ENCODE peak calls at places on chromosomes 1 and 21, in six cellular contexts. W, Z, Y, A, D and O are unnamed samples. For H3K36me3 and H3K4me1, the result is how much of the 10 kb centered on the place peaks cover.

GRCh38 chr1:234707641-234708040 is 97.7 kb upstream of the IRF2BP2 start:
- DNase-seq in W (no peak), Z (no peak), Y (no peak), A (no peak), D (no peak), O (peak)

GRCh38 chr1:213973129-213973528 is 14.6 kb upstream of the PROX1 start:
- DNase-seq in W (no peak), Z (no peak), Y (no peak), A (no peak), D (no peak), O (no peak)

GRCh38 chr1:233328661-233329498 is 1.4 kb downstream of the MAP3K21 start:
- DNase-seq in W (no peak), Z (peak), Y (no peak), A (no peak), D (no peak), O (no peak)

GRCh38 chr1:85042413-85042812 is 5.9 kb downstream of the MCOLN3 start:
- DNase-seq in W (no peak), Z (no peak), Y (no peak), A (no peak), D (no peak), O (no peak)

GRCh38 chr1:244749230-244750016 is 86.0 kb upstream of the COX20 start:
- DNase-seq in W (no peak), Z (no peak), Y (no peak), A (no peak), D (no peak), O (no peak)

GRCh38 chr1:24898909-24899439 is 31.1 kb downstream of the RUNX3 start:
- DNase-seq in W (no peak), Z (no peak), Y (peak), A (no peak), D (no peak), O (no peak)

GRCh38 chr1:24142546-24143431 is at the start of gene IL22RA1:
- DNase-seq in W (no peak), Z (peak), Y (no peak), A (no peak), D (no peak), O (peak)

GRCh38 chr21:27291006-27291405 is 324.1 kb upstream of the ADAMTS5 start:
- DNase-seq in W (no peak), Z (no peak), Y (no peak), A (no peak), D (no peak), O (no peak)

GRCh38 chr21:35971824-35972223 is 88.5 kb downstream of the SETD4 start:
- DNase-seq in W (no peak), Z (no peak), Y (no peak), A (no peak), D (no peak), O (no peak)

GRCh38 chr1:197659175-197659574 is 116.1 kb downstream of the DENND1B start:
- DNase-seq in W (no peak), Z (no peak), Y (no peak), A (no peak), D (no peak), O (no peak)

GRCh38 chr1:94115900-94116436 is 5.0 kb downstream of the ABCA4 start:
- DNase-seq in W (peak), Z (no peak), Y (no peak), A (no peak), D (no peak), O (peak)

GRCh38 chr1:171712341-171712740 is 29.5 kb downstream of the VAMP4 start:
- DNase-seq in W (no peak), Z (no peak), Y (no peak), A (no peak), D (no peak), O (no peak)

GRCh38 chr1:111649227-111649626 is 29.6 kb downstream of the RAP1A start:
- DNase-seq in W (no peak), Z (no peak), Y (no peak), A (no peak), D (no peak), O (no peak)

GRCh38 chr21:42526379-42526727 is 12.7 kb downstream of the SLC37A1 start:
- DNase-seq in W (no peak), Z (peak), Y (no peak), A (no peak), D (peak), O (no peak)

GRCh38 chr1:198829948-198830347 is 191.1 kb downstream of the PTPRC start:
- DNase-seq in W (no peak), Z (no peak), Y (no peak), A (no peak), D (no peak), O (no peak)

GRCh38 chr21:41432567-41433460 is 6.8 kb downstream of the MX1 start:
- DNase-seq in W (no peak), Z (no peak), Y (no peak), A (no peak), D (no peak), O (no peak)

GRCh38 chr1:6688001-6688400 is 13.6 kb downstream of the DNAJC11 start:
- DNase-seq in W (no peak), Z (no peak), Y (no peak), A (no peak), D (no peak), O (no peak)

GRCh38 chr1:62676606-62677356 is 11.4 kb downstream of the DOCK7 start:
- DNase-seq in W (no peak), Z (no peak), Y (no peak), A (no peak), D (no peak), O (no peak)

GRCh38 chr21:35649186-35649585 is 411.1 kb downstream of the SETD4 start:
- DNase-seq in W (no peak), Z (no peak), Y (no peak), A (no peak), D (no peak), O (no peak)

GRCh38 chr21:33069994-33070811 is at the start of gene OLIG1:
- DNase-seq in W (no peak), Z (no peak), Y (peak), A (no peak), D (peak), O (no peak)

GRCh38 chr1:90274376-90274775 is 279.5 kb downstream of the ZNF326 start:
- DNase-seq in W (no peak), Z (no peak), Y (no peak), A (no peak), D (no peak), O (no peak)

GRCh38 chr1:109799445-109799844 is 35.7 kb upstream of the EPS8L3 start:
- DNase-seq in W (no peak), Z (no peak), Y (no peak), A (no peak), D (no peak), O (no peak)

GRCh38 chr1:181139631-181140051 is 51.1 kb downstream of the IER5 start:
- DNase-seq in W (no peak), Z (no peak), Y (no peak), A (no peak), D (no peak), O (peak)

GRCh38 chr1:197269053-197269452 is 1.0 kb downstream of the CRB1 start:
- DNase-seq in W (no peak), Z (no peak), Y (no peak), A (no peak), D (no peak), O (no peak)

GRCh38 chr1:233045591-233045990 is 95.2 kb downstream of the NTPCR start:
- DNase-seq in W (no peak), Z (no peak), Y (no peak), A (no peak), D (no peak), O (no peak)

GRCh38 chr1:111448482-111448917 is 556 bp downstream of the WDR77 start:
- DNase-seq in W (no peak), Z (no peak), Y (no peak), A (no peak), D (no peak), O (peak)

GRCh38 chr1:223261914-223262313 is 102.1 kb downstream of the SUSD4 start:
- DNase-seq in W (no peak), Z (no peak), Y (no peak), A (no peak), D (no peak), O (no peak)

GRCh38 chr1:110554871-110555801 is 36.2 kb upstream of the KCNA10 start:
- DNase-seq in W (no peak), Z (peak), Y (peak), A (peak), D (peak), O (no peak)

GRCh38 chr1:173477286-173478098 is at the start of gene PRDX6:
- DNase-seq in W (peak), Z (peak), Y (peak), A (no peak), D (no peak), O (no peak)

GRCh38 chr1:114558548-114558947 is 22.9 kb downstream of the BCAS2 start:
- DNase-seq in W (no peak), Z (no peak), Y (no peak), A (no peak), D (no peak), O (no peak)

GRCh38 chr1:97202981-97203380 is 481.4 kb downstream of the PTBP2 start:
- DNase-seq in W (no peak), Z (no peak), Y (no peak), A (no peak), D (no peak), O (no peak)

GRCh38 chr1:53075761-53076163 is 13.7 kb downstream of the PODN start:
- DNase-seq in W (no peak), Z (no peak), Y (peak), A (no peak), D (peak), O (no peak)

GRCh38 chr1:91952187-91952586 is 3.0 kb downstream of the BRDT start:
- DNase-seq in W (no peak), Z (no peak), Y (no peak), A (no peak), D (no peak), O (no peak)

GRCh38 chr1:91949356-91949699 is at the start of gene BRDT:
- DNase-seq in W (no peak), Z (no peak), Y (no peak), A (no peak), D (no peak), O (no peak)

GRCh38 chr1:91944087-91944486 is 5.1 kb upstream of the BRDT start:
- DNase-seq in W (no peak), Z (no peak), Y (no peak), A (no peak), D (no peak), O (no peak)

GRCh38 chr1:91948097-91948496 is 1.1 kb upstream of the BRDT start:
- DNase-seq in W (no peak), Z (no peak), Y (no peak), A (no peak), D (no peak), O (no peak)

GRCh38 chr1:91948501-91949355 is 473 bp upstream of the BRDT start:
- DNase-seq in W (no peak), Z (no peak), Y (no peak), A (peak), D (no peak), O (no peak)
- H3K27ac ChIP-seq in W (no peak), Z (no peak), Y (no peak), A (peak), D (no peak), O (no peak)

GRCh38 chr1:206690516-206690915 is 5.8 kb downstream of the MAPKAPK2 start:
- DNase-seq in W (no peak), Z (peak), Y (no peak), A (no peak), D (peak), O (no peak)
- H3K36me3 ChIP-seq in W (under half), Z (under half), Y (under half), A (under half), D (under half), O (under half)

DNA sequence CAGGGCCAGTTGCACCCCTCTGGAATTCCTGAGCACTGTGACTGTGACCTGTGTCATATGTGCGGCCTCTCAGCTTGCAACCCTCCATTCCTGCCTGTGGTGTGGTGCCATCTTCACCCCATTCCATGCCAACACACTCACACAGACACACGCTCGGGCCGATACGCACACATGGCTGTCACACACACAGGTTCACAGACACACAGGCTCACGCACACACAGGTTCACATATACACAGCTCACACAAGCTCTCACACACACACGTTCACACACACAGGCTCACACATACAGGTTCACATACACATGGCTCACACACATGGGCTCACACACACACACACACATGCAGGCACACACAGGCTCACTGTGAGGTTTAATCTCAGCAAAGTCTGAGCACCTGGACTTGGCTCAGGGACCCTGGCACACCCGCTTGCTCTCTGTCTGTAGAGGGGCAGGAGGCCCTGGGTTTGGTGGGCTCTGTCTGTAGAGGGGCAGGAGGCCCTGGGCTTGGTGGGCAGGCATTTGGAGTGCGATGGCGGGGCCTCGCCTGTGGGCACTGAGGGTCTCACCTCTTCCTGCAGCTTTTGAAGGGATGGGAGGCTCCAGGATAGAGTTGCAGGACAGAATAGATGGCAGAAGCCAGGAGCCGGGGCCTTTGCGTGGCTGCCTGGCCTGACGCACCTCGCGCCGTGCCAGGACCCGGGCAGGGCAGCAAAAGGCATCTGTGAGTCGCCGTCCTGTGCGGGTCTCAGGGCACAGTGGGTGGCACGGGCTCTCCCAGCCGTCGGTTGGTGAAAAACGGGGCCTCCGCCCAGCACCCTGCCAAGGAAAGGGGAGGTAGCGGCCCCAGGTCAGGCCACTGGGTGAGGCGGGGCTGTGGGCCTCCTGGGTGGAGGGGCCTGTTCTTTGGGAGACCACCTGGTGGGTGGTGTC is 17.1 kb downstream of the COL18A1 start:
- DNase-seq in W (no peak), Z (no peak), Y (peak), A (no peak), D (peak), O (no peak)
- H3K4me1 ChIP-seq in W (under half), Z (under half), Y (under half), A (under half), D (under half), O (under half)

DNA sequence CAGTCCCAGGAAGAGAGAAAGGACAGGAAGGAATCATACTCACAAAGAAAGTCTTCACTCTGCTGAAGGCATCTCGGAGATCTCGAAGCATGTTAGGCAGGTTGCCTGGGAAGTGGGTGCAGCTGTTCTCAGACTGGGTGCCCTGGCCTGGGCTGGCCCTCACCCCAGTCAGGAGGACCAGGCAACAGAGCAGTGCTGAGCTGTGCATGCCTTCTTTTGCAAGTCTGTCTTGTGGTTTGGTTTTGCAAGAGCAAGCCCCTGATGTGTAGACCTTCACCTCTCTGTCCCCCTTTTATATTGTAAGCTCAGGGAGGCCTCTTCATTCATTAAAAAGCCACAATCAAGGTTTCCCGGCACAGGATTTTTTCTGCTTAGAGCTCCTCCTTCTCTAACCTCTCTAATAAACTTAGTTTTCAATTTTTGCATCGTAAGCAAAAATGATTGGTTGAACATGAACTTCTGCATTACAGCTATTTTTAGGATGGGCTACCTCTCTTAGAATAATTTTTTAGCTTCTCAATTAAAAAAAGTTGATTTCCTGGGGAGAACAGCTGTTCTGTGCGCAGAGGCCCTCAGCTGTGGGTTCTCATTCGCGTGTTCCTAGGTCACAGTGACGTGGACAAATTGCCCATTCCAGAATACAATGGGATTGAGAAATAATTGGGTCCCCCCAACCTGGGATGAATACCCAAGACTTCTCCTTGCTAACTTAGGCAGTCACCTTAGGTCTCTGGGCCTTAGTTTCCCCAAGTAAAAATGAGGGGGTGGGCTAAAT is at the start of gene IL10:
- DNase-seq in W (no peak), Z (no peak), Y (no peak), A (no peak), D (peak), O (no peak)
- H3K27ac ChIP-seq in W (no peak), Z (no peak), Y (no peak), A (no peak), D (no peak), O (no peak)

GRCh38 chr1:20712210-20712577 is 5.6 kb downstream of the KIF17 start:
- DNase-seq in W (no peak), Z (no peak), Y (no peak), A (no peak), D (no peak), O (no peak)
- H3K36me3 ChIP-seq in W (under half), Z (under half), Y (under half), A (under half), D (under half), O (under half)

GRCh38 chr1:156360534-156360933 is 8.5 kb upstream of the RHBG start:
- DNase-seq in W (no peak), Z (no peak), Y (no peak), A (no peak), D (no peak), O (no peak)
- H3K4me1 ChIP-seq in W (under half), Z (under half), Y (under half), A (under half), D (under half), O (under half)

DNA sequence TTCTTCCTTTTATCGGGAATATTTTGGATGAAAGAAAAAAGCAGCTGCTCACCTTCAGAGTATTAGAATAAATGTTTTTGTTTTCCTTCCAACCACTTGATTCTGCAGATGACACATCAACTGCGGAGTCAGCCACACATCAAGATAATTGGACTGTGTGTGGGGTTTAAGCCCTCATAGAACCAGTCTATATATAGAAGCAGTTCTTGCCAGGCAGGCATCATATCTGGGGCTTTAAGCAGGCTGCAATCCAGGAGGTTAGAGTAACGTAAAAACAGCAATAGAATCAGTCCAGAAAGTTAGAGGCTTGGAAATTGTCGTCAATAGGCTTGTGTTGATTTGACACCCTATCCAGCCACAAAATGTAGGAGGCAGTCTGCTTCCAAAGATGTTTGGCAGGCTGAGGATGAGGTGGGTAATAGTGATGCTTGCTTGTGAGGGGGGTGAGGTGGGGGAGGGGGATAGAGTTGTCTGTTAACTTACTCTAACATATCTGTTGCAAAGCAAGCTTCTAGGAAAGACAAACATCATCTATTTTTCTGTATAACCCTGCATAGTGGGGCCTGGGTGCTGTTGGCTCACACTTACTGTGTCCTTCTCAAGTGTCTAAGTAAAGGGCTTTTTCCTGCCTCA is 64.8 kb downstream of the PEX14 start:
- DNase-seq in W (no peak), Z (no peak), Y (no peak), A (no peak), D (no peak), O (no peak)
- H3K27ac ChIP-seq in W (peak), Z (no peak), Y (no peak), A (no peak), D (peak), O (no peak)